ENCODE peak calls at places on chromosome 9, in six cellular contexts. One of them, this sample, is unnamed.

GRCh38 chr9:34310205-34310604 is 18.9 kb downstream of the KIF24 start:
- DNase-seq in IMR-90: peak
- DNase-seq in HCT116: no peak
- DNase-seq in colonic mucosa: no peak
- DNase-seq in epithelial cell of esophagus: no peak
- DNase-seq in heart right ventricle: no peak
- DNase-seq in this sample: no peak

GRCh38 chr9:84742261-84742660 is 72.7 kb downstream of the NTRK2 start:
- DNase-seq in IMR-90: no peak
- DNase-seq in HCT116: no peak
- DNase-seq in colonic mucosa: no peak
- DNase-seq in epithelial cell of esophagus: no peak
- DNase-seq in heart right ventricle: no peak
- DNase-seq in this sample: no peak

GRCh38 chr9:94806307-94806893 is 79.9 kb downstream of the AOPEP start:
- DNase-seq in IMR-90: no peak
- DNase-seq in HCT116: no peak
- DNase-seq in colonic mucosa: no peak
- DNase-seq in epithelial cell of esophagus: peak
- DNase-seq in heart right ventricle: no peak
- DNase-seq in this sample: peak

GRCh38 chr9:73577867-73578266 is 426.2 kb downstream of the ANXA1 start:
- DNase-seq in IMR-90: no peak
- DNase-seq in HCT116: no peak
- DNase-seq in colonic mucosa: no peak
- DNase-seq in epithelial cell of esophagus: peak
- DNase-seq in heart right ventricle: no peak
- DNase-seq in this sample: peak

GRCh38 chr9:83447351-83447750 is 90.8 kb downstream of the FRMD3 start:
- DNase-seq in IMR-90: no peak
- DNase-seq in HCT116: no peak
- DNase-seq in colonic mucosa: no peak
- DNase-seq in epithelial cell of esophagus: no peak
- DNase-seq in heart right ventricle: no peak
- DNase-seq in this sample: no peak

GRCh38 chr9:69380811-69381210 is 55.8 kb downstream of the ENTREP1 start:
- DNase-seq in IMR-90: peak
- DNase-seq in HCT116: no peak
- DNase-seq in colonic mucosa: no peak
- DNase-seq in epithelial cell of esophagus: peak
- DNase-seq in heart right ventricle: no peak
- DNase-seq in this sample: no peak

GRCh38 chr9:129558551-129559505 is 62.1 kb downstream of the C9orf50 start:
- DNase-seq in IMR-90: no peak
- DNase-seq in HCT116: no peak
- DNase-seq in colonic mucosa: no peak
- DNase-seq in epithelial cell of esophagus: no peak
- DNase-seq in heart right ventricle: no peak
- DNase-seq in this sample: no peak

GRCh38 chr9:71806916-71807315 is 38.6 kb upstream of the CEMIP2 start:
- DNase-seq in IMR-90: peak
- DNase-seq in HCT116: peak
- DNase-seq in colonic mucosa: peak
- DNase-seq in epithelial cell of esophagus: peak
- DNase-seq in heart right ventricle: peak
- DNase-seq in this sample: peak

GRCh38 chr9:105858877-105859276 is 164.5 kb downstream of the TMEM38B start:
- DNase-seq in IMR-90: no peak
- DNase-seq in HCT116: no peak
- DNase-seq in colonic mucosa: no peak
- DNase-seq in epithelial cell of esophagus: no peak
- DNase-seq in heart right ventricle: no peak
- DNase-seq in this sample: no peak

GRCh38 chr9:15576350-15577050 is 23.7 kb downstream of the CCDC171 start:
- DNase-seq in IMR-90: peak
- DNase-seq in HCT116: no peak
- DNase-seq in colonic mucosa: no peak
- DNase-seq in epithelial cell of esophagus: peak
- DNase-seq in heart right ventricle: no peak
- DNase-seq in this sample: no peak

GRCh38 chr9:73132034-73132776 is 19.5 kb upstream of the ANXA1 start:
- DNase-seq in IMR-90: peak
- DNase-seq in HCT116: no peak
- DNase-seq in colonic mucosa: peak
- DNase-seq in epithelial cell of esophagus: peak
- DNase-seq in heart right ventricle: peak
- DNase-seq in this sample: peak

GRCh38 chr9:37920471-37921167 is 16.7 kb upstream of the SLC25A51 start:
- DNase-seq in IMR-90: no peak
- DNase-seq in HCT116: no peak
- DNase-seq in colonic mucosa: no peak
- DNase-seq in epithelial cell of esophagus: no peak
- DNase-seq in heart right ventricle: no peak
- DNase-seq in this sample: no peak

GRCh38 chr9:93911871-93912554 is 43.1 kb downstream of the BARX1 start:
- DNase-seq in IMR-90: peak
- DNase-seq in HCT116: no peak
- DNase-seq in colonic mucosa: no peak
- DNase-seq in epithelial cell of esophagus: peak
- DNase-seq in heart right ventricle: peak
- DNase-seq in this sample: no peak

GRCh38 chr9:28820741-28821140 is 1247.5 kb upstream of the C9orf72 start:
- DNase-seq in IMR-90: no peak
- DNase-seq in HCT116: no peak
- DNase-seq in colonic mucosa: no peak
- DNase-seq in epithelial cell of esophagus: no peak
- DNase-seq in heart right ventricle: no peak
- DNase-seq in this sample: no peak

GRCh38 chr9:27491164-27491563 is 32.9 kb upstream of the IFNK start:
- DNase-seq in IMR-90: no peak
- DNase-seq in HCT116: no peak
- DNase-seq in colonic mucosa: no peak
- DNase-seq in epithelial cell of esophagus: peak
- DNase-seq in heart right ventricle: no peak
- DNase-seq in this sample: no peak

GRCh38 chr9:77752566-77752965 is 104.4 kb upstream of the GNA14 start:
- DNase-seq in IMR-90: peak
- DNase-seq in HCT116: no peak
- DNase-seq in colonic mucosa: no peak
- DNase-seq in epithelial cell of esophagus: no peak
- DNase-seq in heart right ventricle: no peak
- DNase-seq in this sample: no peak

GRCh38 chr9:77750284-77750683 is 102.2 kb upstream of the GNA14 start:
- DNase-seq in IMR-90: peak
- DNase-seq in HCT116: no peak
- DNase-seq in colonic mucosa: no peak
- DNase-seq in epithelial cell of esophagus: no peak
- DNase-seq in heart right ventricle: no peak
- DNase-seq in this sample: no peak

GRCh38 chr9:77750981-77751340 is 102.8 kb upstream of the GNA14 start:
- DNase-seq in IMR-90: no peak
- DNase-seq in HCT116: no peak
- DNase-seq in colonic mucosa: no peak
- DNase-seq in epithelial cell of esophagus: no peak
- DNase-seq in heart right ventricle: no peak
- DNase-seq in this sample: no peak

GRCh38 chr9:77753183-77753582 is 105.1 kb upstream of the GNA14 start:
- DNase-seq in IMR-90: no peak
- DNase-seq in HCT116: no peak
- DNase-seq in colonic mucosa: no peak
- DNase-seq in epithelial cell of esophagus: no peak
- DNase-seq in heart right ventricle: no peak
- DNase-seq in this sample: no peak

GRCh38 chr9:77751341-77752091 is 103.4 kb upstream of the GNA14 start:
- DNase-seq in IMR-90: peak
- DNase-seq in HCT116: peak
- DNase-seq in colonic mucosa: peak
- DNase-seq in epithelial cell of esophagus: peak
- DNase-seq in heart right ventricle: no peak
- DNase-seq in this sample: peak
- TF ChIP-seq CTCF in IMR-90: peak
- TF ChIP-seq CTCF in HCT116: peak
- TF ChIP-seq CTCF in colonic mucosa: peak
- TF ChIP-seq CTCF in epithelial cell of esophagus: peak
- TF ChIP-seq CTCF in heart right ventricle: peak
- TF ChIP-seq CTCF in this sample: peak

DNA sequence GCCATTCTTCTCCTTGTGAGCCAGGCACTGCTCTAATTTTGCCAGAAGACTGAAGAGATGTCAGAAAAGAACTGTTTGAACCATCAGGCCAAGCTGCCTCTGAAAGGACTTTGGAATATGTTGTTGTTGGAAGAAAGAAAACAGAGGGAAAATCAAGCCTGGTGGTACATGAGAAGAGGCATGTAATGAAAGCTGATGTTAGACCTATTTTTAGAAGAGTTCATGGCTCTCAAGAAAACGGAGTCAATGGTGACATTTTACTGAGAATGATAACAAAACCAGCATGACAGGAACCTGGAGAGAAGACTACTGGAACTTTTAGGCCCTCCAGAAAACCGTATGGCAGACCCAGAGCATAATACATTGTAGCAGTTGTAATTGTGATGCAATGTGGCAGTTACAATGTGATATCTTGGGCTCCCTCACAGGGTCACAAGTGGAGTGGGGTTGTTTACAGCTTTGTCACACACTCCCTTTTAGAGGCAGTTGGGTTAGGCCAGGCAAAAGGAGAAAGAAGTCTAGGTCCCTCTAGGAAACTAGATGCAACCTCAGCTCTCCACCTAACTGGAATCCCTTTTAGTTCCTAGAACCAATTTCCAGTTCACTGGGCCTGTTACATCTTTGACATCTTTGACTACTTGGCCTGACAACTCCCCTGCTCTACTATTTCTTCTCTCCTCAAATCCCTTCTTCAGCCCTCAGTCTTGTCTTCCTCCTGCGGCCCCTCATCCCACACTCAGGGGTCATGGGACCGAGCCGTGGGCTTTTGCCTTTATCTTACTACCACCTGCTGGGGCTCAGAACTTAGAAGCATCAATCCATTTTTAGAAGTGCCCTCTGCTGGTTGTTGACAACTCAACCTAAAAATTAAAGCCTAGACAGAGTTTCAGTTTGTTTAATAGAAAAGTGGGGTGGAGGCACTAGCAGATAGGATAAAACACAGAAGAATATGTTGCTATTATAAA is 61.2 kb upstream of the JAK2 start:
- DNase-seq in IMR-90: peak
- DNase-seq in HCT116: no peak
- DNase-seq in colonic mucosa: no peak
- DNase-seq in epithelial cell of esophagus: peak
- DNase-seq in heart right ventricle: no peak
- DNase-seq in this sample: peak
- TF ChIP-seq CTCF in IMR-90: peak
- TF ChIP-seq CTCF in HCT116: peak
- TF ChIP-seq CTCF in colonic mucosa: peak
- TF ChIP-seq CTCF in epithelial cell of esophagus: peak
- TF ChIP-seq CTCF in heart right ventricle: peak
- TF ChIP-seq CTCF in this sample: no peak

GRCh38 chr9:9598723-9599122 is 1014.1 kb downstream of the PTPRD start:
- DNase-seq in IMR-90: no peak
- DNase-seq in HCT116: no peak
- DNase-seq in colonic mucosa: no peak
- DNase-seq in epithelial cell of esophagus: no peak
- DNase-seq in heart right ventricle: no peak
- DNase-seq in this sample: no peak
- TF ChIP-seq CTCF in IMR-90: no peak
- TF ChIP-seq CTCF in HCT116: no peak
- TF ChIP-seq CTCF in colonic mucosa: no peak
- TF ChIP-seq CTCF in epithelial cell of esophagus: no peak
- TF ChIP-seq CTCF in heart right ventricle: no peak
- TF ChIP-seq CTCF in this sample: no peak

DNA sequence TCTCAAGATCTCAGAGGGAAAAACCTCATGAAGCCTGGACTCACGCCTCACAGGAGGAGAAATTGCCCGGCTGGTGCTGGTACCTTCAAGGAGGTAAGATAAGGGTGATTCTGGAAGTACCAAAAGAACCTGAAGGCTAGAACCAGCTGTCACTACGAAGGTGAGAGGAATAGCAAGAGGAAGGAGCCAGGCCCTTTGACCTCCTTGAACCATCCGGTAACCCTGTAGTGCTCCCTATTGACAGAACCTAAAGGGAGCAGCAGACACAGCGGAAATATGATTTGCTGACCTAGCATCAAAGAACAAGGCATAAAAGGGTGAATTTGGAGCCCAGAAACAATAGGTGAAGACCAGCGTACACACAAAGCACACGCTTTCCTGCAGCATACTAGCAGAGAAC is 92.2 kb downstream of the DOCK8 start:
- DNase-seq in IMR-90: no peak
- DNase-seq in HCT116: no peak
- DNase-seq in colonic mucosa: peak
- DNase-seq in epithelial cell of esophagus: peak
- DNase-seq in heart right ventricle: no peak
- DNase-seq in this sample: no peak
- TF ChIP-seq CTCF in IMR-90: no peak
- TF ChIP-seq CTCF in HCT116: peak
- TF ChIP-seq CTCF in colonic mucosa: no peak
- TF ChIP-seq CTCF in epithelial cell of esophagus: no peak
- TF ChIP-seq CTCF in heart right ventricle: no peak
- TF ChIP-seq CTCF in this sample: no peak